ENCODE peak calls at places on chromosomes 3 and 15, in six cellular contexts. K, R, V, W, C and D are unnamed samples.

GRCh38 chr15:98955331-98955730 is 52.3 kb downstream of the PGPEP1L start:
- DNase-seq in K (no peak), R (no peak), V (no peak), W (peak; percentile 88), C (no peak), D (no peak)

GRCh38 chr3:141181191-141181590 is 50.4 kb upstream of the PXYLP1 start:
- DNase-seq in K (no peak), R (no peak), V (no peak), W (no peak), C (no peak), D (no peak)

GRCh38 chr3:100001514-100002270 is 112.6 kb downstream of the FILIP1L start:
- DNase-seq in K (no peak), R (no peak), V (no peak), W (no peak), C (no peak), D (no peak)

GRCh38 chr15:80694624-80695098 is 449 bp upstream of the ABHD17C start:
- DNase-seq in K (no peak), R (peak; percentile 44), V (peak; percentile 42), W (peak; percentile 17), C (no peak), D (no peak)

GRCh38 chr3:188207941-188208750 is 54.2 kb downstream of the LPP start:
- DNase-seq in K (no peak), R (peak; percentile 56), V (no peak), W (no peak), C (no peak), D (peak; percentile 98)

GRCh38 chr3:108090066-108090700 is 648 bp downstream of the CD47 start:
- DNase-seq in K (peak; percentile 41), R (peak; percentile 37), V (no peak), W (peak; percentile 59), C (peak; percentile 42), D (peak; percentile 61)

GRCh38 chr3:5699313-5699712 is 511.8 kb downstream of the EDEM1 start:
- DNase-seq in K (no peak), R (no peak), V (no peak), W (no peak), C (no peak), D (no peak)

GRCh38 chr3:94114667-94115066 is 51.8 kb downstream of the NSUN3 start:
- DNase-seq in K (no peak), R (no peak), V (no peak), W (no peak), C (no peak), D (no peak)

GRCh38 chr3:15063238-15063637 is 1.9 kb downstream of the MRPS25 start:
- DNase-seq in K (no peak), R (no peak), V (no peak), W (no peak), C (no peak), D (no peak)

GRCh38 chr3:123871946-123872345 is 12.2 kb downstream of the MYLK start:
- DNase-seq in K (no peak), R (no peak), V (peak; percentile 6), W (no peak), C (no peak), D (no peak)